ENCODE peak calls at places on chromosomes 13 and 19, in five cellular contexts. J is A549, I is thoracic aorta, O is lower lobe of right lung, L is heart right ventricle. N is an unnamed sample.

GRCh38 chr19:10817291-10818038 is 18.5 kb downstream of the TMED1 start:
- DNase-seq in L (peak; percentile 49), J (no peak), O (no peak), I (peak; percentile 73), N (peak; percentile 80)

GRCh38 chr19:44092108-44092507 is 2.1 kb upstream of the ZNF224 start:
- DNase-seq in J (no peak), L (no peak), I (no peak), O (no peak), N (no peak)

GRCh38 chr13:113403255-113404104 is 39.5 kb upstream of the GRTP1 start:
- DNase-seq in O (peak; percentile 26), L (no peak), J (no peak), I (no peak), N (no peak)

GRCh38 chr13:112368883-112369282 is 7.3 kb upstream of the SPACA7 start:
- DNase-seq in J (no peak), O (no peak), I (no peak), L (no peak), N (no peak)

GRCh38 chr19:19259741-19260140 is 13.4 kb downstream of the TM6SF2 start:
- DNase-seq in L (no peak), J (peak; percentile 53), I (no peak), O (no peak), N (no peak)

GRCh38 chr13:62653371-62653770 is 1237.7 kb upstream of the PCDH20 start:
- DNase-seq in O (no peak), J (no peak), I (no peak), L (no peak), N (no peak)

GRCh38 chr13:96052655-96053002 is 572 bp downstream of the UGGT2 start:
- DNase-seq in J (peak; percentile 39), L (no peak), I (no peak), O (no peak), N (no peak)

GRCh38 chr13:89458456-89458855 is 1787.3 kb downstream of the SLITRK5 start:
- DNase-seq in L (no peak), J (no peak), O (no peak), I (no peak), N (no peak)

GRCh38 chr13:111895896-111896821 is 170.8 kb upstream of the SOX1 start:
- DNase-seq in I (no peak), L (no peak), O (no peak), J (no peak), N (no peak)

GRCh38 chr13:40114305-40114896 is 458.9 kb downstream of the COG6 start:
- DNase-seq in I (no peak), J (no peak), O (no peak), L (no peak), N (no peak)

GRCh38 chr19:45632468-45633196 is 6.6 kb downstream of the EML2 start:
- DNase-seq in J (peak; percentile 98), L (peak; percentile 74), I (peak; percentile 61), O (peak; percentile 79), N (peak; percentile 31)

GRCh38 chr13:113758651-113759524 is at the start of gene TMEM255B:
- DNase-seq in J (peak; percentile 88), O (peak; percentile 91), I (peak; percentile 49), L (peak; percentile 89), N (peak; percentile 88)

GRCh38 chr13:40245567-40245966 is 420.9 kb downstream of the FOXO1 start:
- DNase-seq in L (no peak), O (no peak), I (no peak), J (no peak), N (no peak)

GRCh38 chr13:51370811-51371210 is 31.3 kb downstream of the SERPINE3 start:
- DNase-seq in I (no peak), L (no peak), O (no peak), J (no peak), N (no peak)

GRCh38 chr13:95641961-95642621 is 2.4 kb downstream of the DZIP1 start:
- DNase-seq in I (no peak), O (peak; percentile 54), L (no peak), J (no peak), N (peak; percentile 65)

GRCh38 chr13:77928909-77929308 is 10.3 kb upstream of the EDNRB start:
- DNase-seq in O (no peak), I (no peak), J (no peak), L (no peak), N (no peak)

GRCh38 chr19:41305923-41306322 is 4.0 kb upstream of the CCDC97 start:
- DNase-seq in J (no peak), L (no peak), O (no peak), I (no peak), N (no peak)

GRCh38 chr19:41364546-41365391 is 820 bp upstream of the B9D2 start:
- DNase-seq in I (no peak), O (no peak), L (no peak), J (no peak), N (no peak)

GRCh38 chr19:54316746-54317107 is 3.8 kb upstream of the LILRA5 start:
- DNase-seq in J (no peak), L (no peak), I (no peak), O (peak; percentile 86), N (no peak)

GRCh38 chr13:97212540-97213146 is 9.5 kb upstream of the MBNL2 start:
- DNase-seq in J (peak; percentile 32), I (no peak), L (no peak), O (no peak), N (no peak)

GRCh38 chr13:31903072-31903815 is 128.3 kb upstream of the FRY start:
- DNase-seq in J (no peak), O (no peak), L (no peak), I (no peak), N (no peak)

GRCh38 chr19:16750081-16750480 is 30.4 kb downstream of the NWD1 start:
- DNase-seq in I (no peak), O (no peak), J (no peak), L (no peak), N (no peak)

GRCh38 chr19:3556978-3557460 is 367 bp downstream of the MFSD12 start:
- DNase-seq in L (no peak), I (no peak), O (peak; percentile 70), J (peak; percentile 46), N (peak; percentile 56)

GRCh38 chr13:78015782-78016181 is 97.2 kb upstream of the EDNRB start:
- DNase-seq in I (no peak), O (no peak), J (no peak), L (no peak), N (no peak)

GRCh38 chr13:73981595-73981994 is 152.6 kb downstream of the KLF12 start:
- DNase-seq in L (no peak), O (no peak), I (no peak), J (no peak), N (no peak)

GRCh38 chr19:33098023-33098652 is 17.2 kb downstream of the GPATCH1 start:
- DNase-seq in O (no peak), I (no peak), L (no peak), J (no peak), N (no peak)

GRCh38 chr19:54533476-54533875 is 30.8 kb downstream of the LAIR2 start:
- DNase-seq in O (no peak), I (no peak), L (no peak), J (no peak), N (no peak)

GRCh38 chr13:45851171-45851889 is at the start of gene SIAH3:
- DNase-seq in I (no peak), O (no peak), L (no peak), J (no peak), N (no peak)

GRCh38 chr13:40992678-40993077 is 26.4 kb downstream of the ELF1 start:
- DNase-seq in I (no peak), J (no peak), L (no peak), O (no peak), N (no peak)

GRCh38 chr13:91805605-91806004 is 407.2 kb downstream of the GPC5 start:
- DNase-seq in I (no peak), J (no peak), O (no peak), L (no peak), N (no peak)

GRCh38 chr19:29668746-29669609 is 3.7 kb downstream of the PLEKHF1 start:
- DNase-seq in L (no peak), O (no peak), I (no peak), J (no peak), N (no peak)
- H3K4me1 ChIP-seq in L (peaks cover 24% of the 10 kb centered on the region), O (peaks cover 79% of the 10 kb centered on the region), I (peaks cover 55% of the 10 kb centered on the region), J (peaks cover 13% of the 10 kb centered on the region), N (peaks cover 3% of the 10 kb centered on the region)

GRCh38 chr13:60384911-60385310 is 12.1 kb upstream of the TDRD3 start:
- DNase-seq in O (no peak), I (no peak), J (no peak), L (no peak), N (no peak)

DNA sequence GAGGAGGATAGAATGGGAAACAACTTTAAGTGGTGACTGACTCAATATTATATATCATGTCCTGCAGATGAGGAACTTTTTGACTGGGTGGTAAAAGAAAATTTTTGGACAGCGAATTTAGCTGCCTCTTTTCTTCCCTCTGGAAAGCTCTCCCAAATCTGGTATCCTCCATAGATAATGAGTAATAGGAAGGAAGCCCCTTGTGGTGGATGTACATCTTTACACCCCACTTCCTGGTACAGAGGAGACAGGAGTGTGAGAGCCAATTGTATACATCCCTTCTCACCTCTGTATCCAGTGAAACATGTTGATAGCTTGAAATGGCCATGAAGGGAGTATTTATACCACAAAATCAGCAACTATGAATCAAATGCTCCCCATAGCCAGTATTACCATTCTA is 17.2 kb upstream of the TDRD3 start:
- DNase-seq in I (no peak), J (no peak), L (no peak), O (no peak), N (no peak)
- H3K4me1 ChIP-seq in I (no peaks in the 10 kb centered on the region), J (no peaks in the 10 kb centered on the region), L (no peaks in the 10 kb centered on the region), O (no peaks in the 10 kb centered on the region), N (no peaks in the 10 kb centered on the region)

GRCh38 chr13:37747071-37747612 is 122.4 kb downstream of the TRPC4 start:
- DNase-seq in O (no peak), L (no peak), J (no peak), I (no peak), N (no peak)
- H3K4me1 ChIP-seq in O (no peaks in the 10 kb centered on the region), L (no peaks in the 10 kb centered on the region), J (peaks cover 8% of the 10 kb centered on the region), I (no peaks in the 10 kb centered on the region), N (no peaks in the 10 kb centered on the region)

GRCh38 chr13:47962237-47962636 is 38.8 kb downstream of the SUCLA2 start:
- DNase-seq in J (no peak), I (no peak), O (no peak), L (no peak), N (no peak)
- H3K4me1 ChIP-seq in J (no peaks in the 10 kb centered on the region), I (no peaks in the 10 kb centered on the region), O (no peaks in the 10 kb centered on the region), L (no peaks in the 10 kb centered on the region), N (no peaks in the 10 kb centered on the region)

GRCh38 chr19:5955638-5955935 is 22.4 kb downstream of the RANBP3 start:
- DNase-seq in J (no peak), I (no peak), L (no peak), O (no peak), N (no peak)
- H3K4me1 ChIP-seq in J (peaks cover 30% of the 10 kb centered on the region), I (peaks cover 52% of the 10 kb centered on the region), L (peaks cover 45% of the 10 kb centered on the region), O (peaks cover 91% of the 10 kb centered on the region), N (peaks cover 28% of the 10 kb centered on the region)